ENCODE peak calls at places on chromosomes 11 and 22, in four cellular contexts. Y is body of pancreas, V is testis, P is stomach. R is an unnamed sample.

GRCh38 chr11:73402834-73403185 is 26.6 kb downstream of the RELT start:
- DNase-seq in Y (no peak), V (no peak), P (no peak), R (no peak)

GRCh38 chr22:39241632-39242388 is 3.0 kb downstream of the PDGFB start:
- DNase-seq in Y (peak), V (no peak), P (no peak), R (no peak)

GRCh38 chr11:92227233-92227593 is 2.6 kb downstream of the FAT3 start:
- DNase-seq in Y (no peak), V (no peak), P (no peak), R (no peak)

GRCh38 chr11:123532131-123532530 is 102.1 kb downstream of the GRAMD1B start:
- DNase-seq in Y (no peak), V (no peak), P (no peak), R (no peak)

GRCh38 chr11:45754261-45754709 is 50.7 kb upstream of the SLC35C1 start:
- DNase-seq in Y (peak), V (peak), P (no peak), R (no peak)

GRCh38 chr11:11524436-11525038 is 97.3 kb downstream of the GALNT18 start:
- DNase-seq in Y (no peak), V (no peak), P (no peak), R (no peak)

GRCh38 chr22:41910050-41910598 is 4.8 kb downstream of the SHISA8 start:
- DNase-seq in Y (peak), V (no peak), P (no peak), R (no peak)

GRCh38 chr22:17806437-17806836 is 32.2 kb upstream of the BID start:
- DNase-seq in Y (no peak), V (no peak), P (peak), R (peak)

GRCh38 chr11:126989942-126990715 is 10.4 kb downstream of the KIRREL3 start:
- DNase-seq in Y (peak), V (peak), P (peak), R (peak)

GRCh38 chr11:13289081-13289480 is 11.5 kb downstream of the BMAL1 start:
- DNase-seq in Y (no peak), V (no peak), P (no peak), R (no peak)

GRCh38 chr22:46893281-46894020 is 131.0 kb downstream of the TBC1D22A start:
- DNase-seq in Y (no peak), V (peak), P (peak), R (no peak)

GRCh38 chr11:90204832-90205646 is 17.8 kb downstream of the CHORDC1 start:
- DNase-seq in Y (no peak), V (peak), P (no peak), R (no peak)

GRCh38 chr11:108405706-108406105 is 61.6 kb downstream of the C11orf65 start:
- DNase-seq in Y (no peak), V (no peak), P (no peak), R (no peak)

GRCh38 chr11:118135051-118135795 is 17.4 kb downstream of the SCN4B start:
- DNase-seq in Y (no peak), V (no peak), P (no peak), R (no peak)
- TF ChIP-seq CTCF in Y (no peak), V (no peak), P (no peak), R (no peak)

GRCh38 chr22:20393705-20394476 is at the start of gene ZNF74:
- DNase-seq in Y (peak), V (peak), P (peak), R (peak)
- TF ChIP-seq POLR2A in Y (peak), V (no peak), P (no peak), R (peak)

GRCh38 chr11:122267602-122268001 is 151.6 kb upstream of the BLID start:
- DNase-seq in Y (no peak), V (no peak), P (no peak), R (no peak)
- TF ChIP-seq CTCF in Y (no peak), V (no peak), P (no peak), R (no peak)

DNA sequence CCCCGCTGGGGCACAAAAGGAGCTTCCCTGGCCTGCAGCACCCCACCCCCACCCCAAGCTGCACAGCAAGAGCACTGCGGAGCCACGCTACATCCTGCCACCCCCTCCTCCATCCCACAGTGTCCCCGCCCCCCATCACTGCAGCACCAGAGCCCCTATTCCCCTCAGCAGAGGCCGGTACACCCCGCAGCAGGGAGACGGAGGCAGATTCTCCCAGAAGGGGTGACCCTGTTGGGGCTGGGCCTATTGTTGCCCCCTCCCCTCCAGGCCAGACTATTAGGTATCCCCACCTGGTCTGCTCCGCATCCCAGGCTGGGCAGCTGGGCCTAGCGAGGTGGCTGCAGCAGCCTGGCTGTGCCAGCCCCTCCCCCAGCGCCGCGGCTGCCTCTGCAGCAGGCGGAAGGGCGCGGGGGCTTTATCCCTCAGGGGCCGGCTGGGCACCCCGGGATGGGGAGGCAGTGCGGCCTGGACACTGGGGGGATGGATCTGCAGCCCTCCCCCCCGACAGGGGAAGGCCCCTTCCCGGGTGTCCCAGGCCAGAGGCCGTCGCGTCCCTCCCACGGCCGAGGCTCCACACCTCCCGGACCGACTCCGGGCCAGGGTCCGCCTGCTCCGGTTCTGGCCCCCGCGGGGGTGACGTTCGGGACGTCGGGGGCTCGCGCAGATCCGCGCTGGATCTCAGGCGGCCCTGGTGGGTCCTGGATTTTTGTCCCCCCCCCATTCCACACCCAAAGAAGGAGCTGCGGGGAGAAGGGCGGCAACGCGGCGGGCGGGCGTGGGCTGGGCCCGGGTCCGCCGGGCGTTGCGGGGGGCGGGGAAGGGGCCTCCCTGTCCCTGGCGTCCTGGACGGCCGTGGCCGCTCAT is 943 bp downstream of the DUSP8 start:
- DNase-seq in Y (peak), V (no peak), P (no peak), R (no peak)
- TF ChIP-seq POLR2A in Y (peak), V (no peak), P (no peak), R (no peak)

GRCh38 chr11:121354192-121354591 is 61.6 kb downstream of the SC5D start:
- DNase-seq in Y (no peak), V (no peak), P (no peak), R (no peak)
- TF ChIP-seq CTCF in Y (no peak), V (no peak), P (no peak), R (no peak)

GRCh38 chr11:1870721-1871466 is 18.0 kb downstream of the LSP1 start:
- DNase-seq in Y (peak), V (no peak), P (no peak), R (no peak)
- TF ChIP-seq POLR2A in Y (no peak), V (no peak), P (no peak), R (no peak)

DNA sequence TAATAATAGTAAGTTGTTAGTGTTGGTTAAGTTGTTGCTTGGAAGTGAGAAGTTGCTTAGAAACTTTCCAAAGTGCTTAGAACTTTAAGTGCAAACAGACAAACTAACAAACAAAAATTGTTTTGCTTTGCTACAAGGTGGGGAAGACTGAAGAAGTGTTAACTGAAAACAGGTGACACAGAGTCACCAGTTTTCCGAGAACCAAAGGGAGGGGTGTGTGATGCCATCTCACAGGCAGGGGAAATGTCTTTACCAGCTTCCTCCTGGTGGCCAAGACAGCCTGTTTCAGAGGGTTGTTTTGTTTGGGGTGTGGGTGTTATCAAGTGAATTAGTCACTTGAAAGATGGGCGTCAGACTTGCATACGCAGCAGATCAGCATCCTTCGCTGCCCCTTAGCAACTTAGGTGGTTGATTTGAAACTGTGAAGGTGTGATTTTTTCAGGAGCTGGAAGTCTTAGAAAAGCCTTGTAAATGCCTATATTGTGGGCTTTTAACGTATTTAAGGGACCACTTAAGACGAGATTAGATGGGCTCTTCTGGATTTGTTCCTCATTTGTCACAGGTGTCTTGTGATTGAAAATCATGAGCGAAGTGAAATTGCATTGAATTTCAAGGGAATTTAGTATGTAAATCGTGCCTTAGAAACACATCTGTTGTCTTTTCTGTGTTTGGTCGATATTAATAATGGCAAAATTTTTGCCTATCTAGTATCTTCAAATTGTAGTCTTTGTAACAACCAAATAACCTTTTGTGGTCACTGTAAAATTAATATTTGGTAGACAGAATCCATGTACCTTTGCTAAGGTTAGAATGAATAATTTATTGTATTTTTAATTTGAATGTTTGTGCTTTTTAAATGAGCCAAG is 2.7 kb downstream of the NEAT1 start:
- DNase-seq in Y (peak), V (peak), P (peak), R (peak)
- TF ChIP-seq CTCF in Y (no peak), V (peak), P (peak), R (peak)

DNA sequence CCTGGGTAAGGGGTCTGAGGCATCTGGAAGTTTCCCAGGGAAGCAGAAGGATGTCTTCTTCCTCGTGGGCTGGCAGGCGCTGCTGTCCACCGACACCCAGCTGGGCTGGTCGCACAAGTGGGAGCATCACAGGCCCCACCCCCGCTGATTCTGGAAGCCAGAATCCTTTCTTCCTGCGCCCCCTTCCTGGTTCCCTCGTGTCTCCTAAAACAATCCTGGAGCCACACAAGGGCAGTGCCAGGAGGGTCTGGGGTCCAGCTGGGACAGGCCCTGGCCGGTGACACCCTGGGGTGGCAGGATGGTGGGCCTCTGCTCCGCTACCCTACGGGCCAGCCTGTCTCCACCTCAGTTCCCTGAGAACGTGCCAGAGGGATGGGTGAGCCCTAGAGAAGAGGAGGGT is 4.2 kb downstream of the LSP1 start:
- DNase-seq in Y (no peak), V (no peak), P (no peak), R (no peak)
- TF ChIP-seq POLR2A in Y (no peak), V (no peak), P (no peak), R (no peak)

GRCh38 chr22:28075260-28075981 is 156.4 kb upstream of the PITPNB start:
- DNase-seq in Y (peak), V (peak), P (peak), R (no peak)
- TF ChIP-seq CTCF in Y (no peak), V (no peak), P (no peak), R (no peak)